ENCODE peak calls at places on chromosomes 2 and 18, in four cellular contexts. M is IMR-90, V is A549, X is K562. C is an unnamed sample.

GRCh38 chr18:61854578-61854977 is 38.2 kb downstream of the RNF152 start:
- DNase-seq in X (no peak), V (no peak), M (peak), C (no peak)

GRCh38 chr2:206164261-206164862 is 4.7 kb downstream of the EEF1B2 start:
- DNase-seq in X (no peak), M (peak), V (peak), C (peak)

GRCh38 chr2:133431289-133431688 is 137.0 kb downstream of the NCKAP5 start:
- DNase-seq in M (peak), X (no peak), V (peak), C (no peak)

GRCh38 chr2:200454839-200455801 is 54.7 kb downstream of the KCTD18 start:
- DNase-seq in V (peak), M (peak), X (no peak), C (peak)

GRCh38 chr2:20398956-20399567 is 47.8 kb upstream of the RHOB start:
- DNase-seq in M (peak), V (no peak), X (no peak), C (no peak)

GRCh38 chr18:35282353-35282752 is 7.7 kb downstream of the ZSCAN30 start:
- DNase-seq in X (no peak), V (no peak), M (peak), C (peak)

GRCh38 chr2:113211226-113212105 is 37.7 kb downstream of the PSD4 start:
- DNase-seq in M (peak), X (no peak), V (peak), C (peak)

GRCh38 chr18:50706199-50706598 is 113.6 kb downstream of the MRO start:
- DNase-seq in X (no peak), M (no peak), V (no peak), C (no peak)

GRCh38 chr2:99729104-99729503 is 239.3 kb upstream of the REV1 start:
- DNase-seq in M (peak), X (no peak), V (no peak), C (no peak)

GRCh38 chr2:72612614-72613160 is 213.1 kb downstream of the EXOC6B start:
- DNase-seq in X (no peak), M (no peak), V (no peak), C (no peak)

GRCh38 chr2:18829976-18830375 is 240.6 kb upstream of the NT5C1B start:
- DNase-seq in X (no peak), M (no peak), V (no peak), C (no peak)

GRCh38 chr2:88054300-88055048 is 1.1 kb downstream of the KRCC1 start:
- DNase-seq in V (no peak), M (no peak), X (no peak), C (no peak)

GRCh38 chr18:74745658-74746403 is 148.2 kb downstream of the ZNF407 start:
- DNase-seq in X (peak), V (peak), M (peak), C (peak)

GRCh38 chr2:240507060-240507777 is 50.6 kb downstream of the ANKMY1 start:
- DNase-seq in V (no peak), X (no peak), M (no peak), C (no peak)

GRCh38 chr2:47654790-47655562 is 128.0 kb upstream of the MSH6 start:
- DNase-seq in X (no peak), V (no peak), M (no peak), C (no peak)

GRCh38 chr18:73719611-73720010 is 428.0 kb downstream of the FBXO15 start:
- DNase-seq in X (no peak), V (no peak), M (no peak), C (no peak)

GRCh38 chr18:45540146-45540545 is 75.1 kb upstream of the SLC14A2 start:
- DNase-seq in V (no peak), X (no peak), M (no peak), C (no peak)
- TF ChIP-seq MAZ in V (no peak), X (no peak), M (no peak), C (no peak)

GRCh38 chr2:66790651-66791181 is 355.8 kb downstream of the MEIS1 start:
- DNase-seq in X (no peak), V (peak), M (peak), C (no peak)
- TF ChIP-seq MAZ in X (no peak), V (no peak), M (no peak), C (no peak)

GRCh38 chr2:181683518-181684453 is 3.5 kb upstream of the NEUROD1 start:
- DNase-seq in M (peak), X (peak), V (no peak), C (no peak)

GRCh38 chr2:181684454-181685149 is 4.3 kb upstream of the NEUROD1 start:
- DNase-seq in M (no peak), V (no peak), X (no peak), C (no peak)

GRCh38 chr2:181682026-181682789 is 1.9 kb upstream of the NEUROD1 start:
- DNase-seq in X (no peak), M (no peak), V (no peak), C (no peak)

GRCh38 chr2:181680937-181681811 is 857 bp upstream of the NEUROD1 start:
- DNase-seq in V (no peak), X (no peak), M (no peak), C (no peak)

DNA sequence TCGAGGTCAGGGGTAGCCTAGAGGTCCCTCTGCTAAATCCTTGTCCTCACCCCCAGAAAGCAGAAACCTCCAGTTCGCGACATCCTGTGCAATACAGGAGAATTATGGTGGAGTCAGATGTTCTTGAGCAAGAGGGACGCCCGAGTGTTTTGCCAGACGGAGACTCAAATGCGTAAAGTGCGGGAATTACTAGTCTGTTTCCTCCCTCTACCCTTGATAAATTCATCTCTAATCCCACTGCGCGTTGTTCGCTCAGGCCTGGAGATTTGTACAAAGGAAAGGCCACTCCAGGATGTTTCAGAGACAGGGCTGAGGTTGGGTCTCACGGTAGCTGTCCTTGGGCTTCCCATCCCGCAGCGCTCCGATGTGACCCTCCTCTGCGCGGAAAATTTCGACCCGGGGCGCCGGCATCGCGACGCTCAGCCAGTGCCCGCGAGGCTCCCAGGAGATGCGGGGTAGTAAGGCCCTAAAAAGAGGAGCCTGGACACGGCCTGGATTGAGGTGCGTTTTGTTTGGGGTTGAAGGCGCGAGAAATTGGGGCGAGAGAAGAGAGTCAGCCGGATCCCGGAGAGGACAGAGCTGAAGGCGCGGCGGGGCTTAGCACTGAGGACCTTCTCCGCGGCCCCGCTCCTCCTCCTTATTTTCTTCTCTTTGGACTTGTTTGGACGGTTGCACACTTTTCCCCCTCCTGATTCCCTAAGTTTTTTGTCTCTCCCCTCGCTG is 2.6 kb upstream of the NEUROD1 start:
- DNase-seq in M (no peak), X (no peak), V (no peak), C (no peak)
- TF ChIP-seq MAZ in M (no peak), X (no peak), V (no peak), C (no peak)

DNA sequence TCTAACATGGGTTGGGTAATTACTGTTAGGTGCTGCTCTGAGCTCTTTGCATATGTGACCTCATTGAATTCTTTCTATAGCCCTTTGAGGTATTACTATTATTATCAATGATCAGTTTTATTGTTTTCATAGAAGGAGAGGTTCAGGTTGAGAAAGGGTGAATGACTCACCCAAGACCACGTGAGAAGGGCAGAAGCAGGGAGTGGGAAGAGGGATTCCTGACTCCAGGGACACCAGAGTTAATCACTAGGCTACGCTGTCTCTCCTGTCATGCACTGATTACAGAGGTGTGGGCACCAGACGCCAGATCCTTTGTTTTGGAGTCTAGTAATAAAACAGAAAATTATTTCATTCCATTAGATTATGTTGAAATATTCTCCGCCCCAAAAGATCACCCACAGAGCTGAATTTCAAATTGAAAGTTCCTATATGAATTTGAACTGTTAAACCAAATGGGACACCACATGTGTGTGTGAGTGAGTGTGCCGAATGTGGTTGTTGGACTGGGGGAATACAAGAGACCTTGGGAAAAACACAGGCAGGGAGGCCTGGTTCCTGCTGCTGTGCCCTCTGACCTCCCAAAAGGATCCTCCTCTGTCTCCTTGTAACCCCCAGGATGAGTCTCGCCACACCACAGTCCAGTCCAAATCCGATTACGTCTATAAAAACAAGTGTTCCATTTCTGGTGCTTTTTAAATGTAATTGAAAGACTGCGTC is 215.4 kb downstream of the ZNF521 start:
- DNase-seq in X (no peak), M (no peak), V (no peak), C (no peak)
- TF ChIP-seq MAZ in X (no peak), M (no peak), V (no peak), C (no peak)

GRCh38 chr2:130846233-130846632 is 9.5 kb downstream of the ARHGEF4 start:
- DNase-seq in M (no peak), V (no peak), X (no peak), C (no peak)
- TF ChIP-seq MAZ in M (no peak), V (no peak), X (no peak), C (no peak)

GRCh38 chr18:52948878-52949444 is 609.0 kb downstream of the DCC start:
- DNase-seq in V (no peak), X (no peak), M (no peak), C (no peak)
- TF ChIP-seq MAZ in V (no peak), X (no peak), M (no peak), C (no peak)

GRCh38 chr2:216109962-216110614 is 940 bp downstream of the XRCC5 start:
- DNase-seq in V (peak), M (peak), X (no peak), C (peak)
- TF ChIP-seq MAZ in V (no peak), M (no peak), X (no peak), C (no peak)

GRCh38 chr18:2914185-2914584 is 67.4 kb downstream of the EMILIN2 start:
- DNase-seq in V (no peak), M (no peak), X (no peak), C (no peak)
- TF ChIP-seq MAZ in V (no peak), M (no peak), X (no peak), C (no peak)

C was measured in HepG2.